ENCODE peak calls at places on chromosomes 3 and 15, in four cellular contexts. Q, G, S and F are unnamed samples. For H3K4me1, the result is how much of the 10 kb centered on the place peaks cover.

GRCh38 chr3:45567730-45568172 is 26.8 kb upstream of the LIMD1 start:
- DNase-seq in G (peak), Q (peak), S (no peak), F (no peak)

GRCh38 chr15:99603828-99604227 is 38.0 kb downstream of the MEF2A start:
- DNase-seq in G (no peak), Q (no peak), S (no peak), F (no peak)

GRCh38 chr3:137845666-137846065 is 81.6 kb downstream of the SOX14 start:
- DNase-seq in S (no peak), Q (no peak), G (no peak), F (no peak)

GRCh38 chr3:138670409-138670808 is 61.8 kb downstream of the FAIM start:
- DNase-seq in G (no peak), S (no peak), Q (no peak), F (no peak)

GRCh38 chr15:52078876-52079700 is 33.5 kb downstream of the BCL2L10 start:
- DNase-seq in Q (peak), S (peak), G (peak), F (peak)

GRCh38 chr15:31265090-31265870 is 61.4 kb upstream of the KLF13 start:
- DNase-seq in G (peak), S (peak), Q (peak), F (no peak)

GRCh38 chr15:83284563-83285283 is at the start of gene BNC1:
- DNase-seq in G (no peak), Q (no peak), S (no peak), F (no peak)

GRCh38 chr3:10817506-10817905 is 1.5 kb downstream of the SLC6A11 start:
- DNase-seq in Q (no peak), G (no peak), S (no peak), F (no peak)

GRCh38 chr3:153591566-153592221 is 429.7 kb downstream of the RAP2B start:
- DNase-seq in S (no peak), Q (no peak), G (no peak), F (no peak)

GRCh38 chr3:107430214-107431047 is 53.2 kb downstream of the CCDC54 start:
- DNase-seq in S (no peak), Q (no peak), G (peak), F (no peak)

GRCh38 chr3:129563850-129564535 is 21.0 kb downstream of the H1-8 start:
- DNase-seq in G (no peak), Q (no peak), S (no peak), F (no peak)

GRCh38 chr15:34583399-34584320 is at the start of gene GOLGA8B:
- DNase-seq in G (peak), S (peak), Q (peak), F (no peak)

GRCh38 chr3:34111361-34111760 is 312.9 kb downstream of the PDCD6IP start:
- DNase-seq in S (no peak), G (no peak), Q (no peak), F (no peak)

GRCh38 chr3:15653326-15653725 is 51.8 kb downstream of the BTD start:
- DNase-seq in Q (no peak), G (no peak), S (no peak), F (no peak)

GRCh38 chr3:28994161-28994905 is 286.5 kb upstream of the RBMS3 start:
- DNase-seq in G (no peak), S (no peak), Q (no peak), F (no peak)

GRCh38 chr3:48015451-48016182 is 599 bp downstream of the MAP4 start:
- DNase-seq in G (no peak), Q (no peak), S (no peak), F (no peak)

GRCh38 chr3:61224823-61225222 is 26.4 kb downstream of the FHIT start:
- DNase-seq in S (no peak), G (no peak), Q (no peak), F (no peak)

GRCh38 chr15:71448688-71449114 is 333.4 kb downstream of the THSD4 start:
- DNase-seq in G (peak), S (no peak), Q (peak), F (no peak)

GRCh38 chr3:193843447-193844301 is 250.7 kb downstream of the OPA1 start:
- DNase-seq in G (peak), Q (no peak), S (no peak), F (no peak)

GRCh38 chr3:9398715-9399708 is 1.6 kb downstream of the SETD5 start:
- DNase-seq in Q (peak), G (no peak), S (no peak), F (no peak)

GRCh38 chr3:106083854-106084253 is 215.0 kb upstream of the CBLB start:
- DNase-seq in S (no peak), Q (no peak), G (no peak), F (no peak)

GRCh38 chr15:91528811-91529210 is 324.7 kb upstream of the SLCO3A1 start:
- DNase-seq in S (no peak), G (no peak), Q (no peak), F (no peak)

GRCh38 chr3:158821847-158822246 is 20.0 kb downstream of the MFSD1 start:
- DNase-seq in Q (no peak), S (no peak), G (no peak), F (no peak)

GRCh38 chr15:83844742-83845141 is 190.8 kb downstream of the ADAMTSL3 start:
- DNase-seq in S (no peak), Q (no peak), G (no peak), F (no peak)

GRCh38 chr15:78393137-78393536 is 44.9 kb upstream of the IREB2 start:
- DNase-seq in S (no peak), G (no peak), Q (no peak), F (no peak)

GRCh38 chr15:95864467-95864886 is 466.0 kb upstream of the NR2F2 start:
- DNase-seq in Q (no peak), S (peak), G (peak), F (no peak)

GRCh38 chr3:113151475-113152031 is 59.8 kb upstream of the BOC start:
- DNase-seq in G (no peak), Q (no peak), S (no peak), F (no peak)

GRCh38 chr3:152047465-152047864 is 174.0 kb downstream of the SUCNR1 start:
- DNase-seq in Q (no peak), G (no peak), S (no peak), F (no peak)

GRCh38 chr3:4799266-4800256 is 179.7 kb upstream of the BHLHE40 start:
- DNase-seq in S (no peak), Q (no peak), G (no peak), F (no peak)

GRCh38 chr3:146544929-146545528 is 622 bp upstream of the PLSCR1 start:
- DNase-seq in S (no peak), Q (no peak), G (no peak), F (no peak)

GRCh38 chr3:146544013-146544928 is at the start of gene PLSCR1:
- DNase-seq in G (peak), Q (peak), S (peak), F (peak)

GRCh38 chr3:146542968-146543367 is 1.4 kb downstream of the PLSCR1 start:
- DNase-seq in G (no peak), S (no peak), Q (no peak), F (no peak)

GRCh38 chr3:146542179-146542578 is 2.2 kb downstream of the PLSCR1 start:
- DNase-seq in G (no peak), S (no peak), Q (no peak), F (no peak)

GRCh38 chr3:146543461-146544012 is 870 bp downstream of the PLSCR1 start:
- DNase-seq in S (no peak), Q (peak), G (no peak), F (no peak)
- H3K4me1 ChIP-seq in S (under half), Q (under half), G (half or more), F (under half)

GRCh38 chr3:109115451-109115850 is 2.5 kb downstream of the MORC1 start:
- DNase-seq in S (no peak), G (no peak), Q (no peak), F (no peak)

GRCh38 chr3:109113361-109113760 is 4.6 kb downstream of the MORC1 start:
- DNase-seq in G (no peak), Q (no peak), S (no peak), F (no peak)

GRCh38 chr3:109114746-109115145 is 3.2 kb downstream of the MORC1 start:
- DNase-seq in Q (no peak), S (no peak), G (no peak), F (no peak)

GRCh38 chr3:109112946-109113345 is 5.0 kb downstream of the MORC1 start:
- DNase-seq in S (no peak), Q (no peak), G (no peak), F (no peak)

GRCh38 chr3:109109574-109109973 is 8.4 kb downstream of the MORC1 start:
- DNase-seq in S (no peak), G (no peak), Q (no peak), F (no peak)
- TF ChIP-seq CTCF in S (no peak), G (no peak), Q (no peak), F (no peak)

GRCh38 chr15:40435331-40436089 is 5.2 kb upstream of the BAHD1 start:
- DNase-seq in S (no peak), Q (no peak), G (no peak), F (no peak)
- H3K4me3 ChIP-seq in S (peak), Q (no peak), G (peak), F (peak)

DNA sequence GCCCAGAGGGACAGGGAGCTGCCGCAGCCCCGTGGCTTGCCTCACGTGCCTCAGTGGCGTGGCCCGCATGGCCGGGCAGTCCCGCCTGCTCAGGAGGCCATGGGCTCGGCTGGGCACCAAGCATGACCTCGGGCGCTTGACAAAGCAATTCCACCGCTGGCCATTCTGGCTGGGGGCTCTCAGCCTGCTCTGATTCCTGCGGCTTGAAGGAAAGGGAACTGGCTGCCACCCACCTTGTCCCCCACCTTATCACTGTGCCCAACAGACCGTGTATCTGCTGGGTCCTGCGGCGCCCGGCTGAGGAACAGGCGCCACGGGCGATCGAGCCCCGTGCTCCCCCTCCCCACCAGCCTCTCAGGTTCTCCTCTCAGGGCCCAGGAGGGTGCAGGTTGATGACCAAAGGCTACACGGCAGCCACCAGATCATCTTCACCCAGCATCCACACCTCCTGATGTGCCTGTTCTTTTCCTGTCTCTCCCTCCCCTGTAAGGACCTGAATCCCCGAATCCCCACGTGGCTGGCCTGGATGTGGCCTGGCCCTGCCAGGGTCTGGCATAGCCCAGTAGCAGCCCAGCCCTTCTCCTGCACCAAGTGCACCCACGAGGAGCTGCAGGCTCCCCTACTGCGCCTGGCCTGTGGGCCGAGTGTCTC is 20.6 kb downstream of the CYFIP1 start:
- DNase-seq in Q (no peak), S (no peak), G (no peak), F (no peak)
- H3K4me1 ChIP-seq in Q (under half), S (under half), G (under half), F (half or more)

GRCh38 chr3:120198305-120198878 is 86.6 kb downstream of the GPR156 start:
- DNase-seq in Q (peak), S (no peak), G (no peak), F (no peak)
- TF ChIP-seq CTCF in Q (peak), S (no peak), G (no peak), F (no peak)